ENCODE peak calls at places on chromosomes 2 and 18, in ten cellular contexts. F, K, B, A, N, Q, E, H, P and X are unnamed samples.

GRCh38 chr2:23412556-23413155 is 27.7 kb downstream of the KLHL29 start:
- DNase-seq in F (peak; percentile 73), K (no peak), B (no peak), A (no peak), N (no peak), Q (no peak), E (peak; percentile 82), H (no peak), P (no peak), X (no peak)

GRCh38 chr2:29587791-29588190 is 333.6 kb downstream of the ALK start:
- DNase-seq in F (peak; percentile 32), K (no peak), B (no peak), A (no peak), N (no peak), Q (no peak), E (peak; percentile 15), H (no peak), P (no peak), X (no peak)

GRCh38 chr2:169265581-169265980 is 96.8 kb downstream of the LRP2 start:
- DNase-seq in F (no peak), K (no peak), B (no peak), A (no peak), N (no peak), Q (no peak), E (no peak), H (no peak), P (no peak), X (no peak)

GRCh38 chr2:31188141-31188540 is 29.2 kb downstream of the CAPN14 start:
- DNase-seq in F (no peak), K (no peak), B (no peak), A (no peak), N (no peak), Q (no peak), E (no peak), H (no peak), P (no peak), X (no peak)

GRCh38 chr2:231800493-231801091 is 14.3 kb downstream of the COPS7B start:
- DNase-seq in F (peak; percentile 21), K (peak; percentile 47), B (peak; percentile 23), A (no peak), N (peak; percentile 30), Q (peak; percentile 58), E (peak; percentile 29), H (peak; percentile 32), P (no peak), X (peak; percentile 42)

GRCh38 chr2:149467461-149467860 is 120.1 kb downstream of the MMADHC start:
- DNase-seq in F (no peak), K (no peak), B (no peak), A (no peak), N (no peak), Q (no peak), E (no peak), H (no peak), P (no peak), X (peak; percentile 53)

GRCh38 chr18:38421016-38421415 is 855.4 kb upstream of the CELF4 start:
- DNase-seq in F (no peak), K (no peak), B (no peak), A (no peak), N (no peak), Q (no peak), E (no peak), H (no peak), P (no peak), X (no peak)

GRCh38 chr2:188280811-188281222 is 10.9 kb upstream of the GULP1 start:
- DNase-seq in F (no peak), K (no peak), B (no peak), A (no peak), N (no peak), Q (no peak), E (no peak), H (no peak), P (no peak), X (no peak)

GRCh38 chr18:614193-614592 is 17.4 kb downstream of the CLUL1 start:
- DNase-seq in F (no peak), K (no peak), B (no peak), A (no peak), N (no peak), Q (no peak), E (no peak), H (no peak), P (no peak), X (no peak)

GRCh38 chr18:11752116-11752911 is 63.2 kb downstream of the GNAL start:
- DNase-seq in F (peak; percentile 32), K (no peak), B (no peak), A (no peak), N (no peak), Q (no peak), E (peak; percentile 30), H (no peak), P (no peak), X (peak; percentile 61)

GRCh38 chr2:127174176-127174575 is 45.9 kb downstream of the CYP27C1 start:
- DNase-seq in F (no peak), K (no peak), B (no peak), A (peak; percentile 48), N (peak; percentile 45), Q (peak; percentile 40), E (peak; percentile 56), H (no peak), P (no peak), X (peak; percentile 56)
- TF ChIP-seq CTCF in F (peak; percentile 49), K (peak; percentile 40), B (peak; percentile 27), A (no peak), N (peak; percentile 44), Q (peak; percentile 45), E (peak; percentile 39), H (peak; percentile 24), P (no peak), X (peak; percentile 34)

GRCh38 chr18:48875942-48876511 is 74.7 kb downstream of the SMAD7 start:
- DNase-seq in F (no peak), K (no peak), B (no peak), A (no peak), N (no peak), Q (no peak), E (no peak), H (no peak), P (no peak), X (peak; percentile 63)
- TF ChIP-seq CTCF in F (no peak), K (no peak), B (no peak), A (no peak), N (no peak), Q (no peak), E (no peak), H (no peak), P (no peak), X (no peak)

DNA sequence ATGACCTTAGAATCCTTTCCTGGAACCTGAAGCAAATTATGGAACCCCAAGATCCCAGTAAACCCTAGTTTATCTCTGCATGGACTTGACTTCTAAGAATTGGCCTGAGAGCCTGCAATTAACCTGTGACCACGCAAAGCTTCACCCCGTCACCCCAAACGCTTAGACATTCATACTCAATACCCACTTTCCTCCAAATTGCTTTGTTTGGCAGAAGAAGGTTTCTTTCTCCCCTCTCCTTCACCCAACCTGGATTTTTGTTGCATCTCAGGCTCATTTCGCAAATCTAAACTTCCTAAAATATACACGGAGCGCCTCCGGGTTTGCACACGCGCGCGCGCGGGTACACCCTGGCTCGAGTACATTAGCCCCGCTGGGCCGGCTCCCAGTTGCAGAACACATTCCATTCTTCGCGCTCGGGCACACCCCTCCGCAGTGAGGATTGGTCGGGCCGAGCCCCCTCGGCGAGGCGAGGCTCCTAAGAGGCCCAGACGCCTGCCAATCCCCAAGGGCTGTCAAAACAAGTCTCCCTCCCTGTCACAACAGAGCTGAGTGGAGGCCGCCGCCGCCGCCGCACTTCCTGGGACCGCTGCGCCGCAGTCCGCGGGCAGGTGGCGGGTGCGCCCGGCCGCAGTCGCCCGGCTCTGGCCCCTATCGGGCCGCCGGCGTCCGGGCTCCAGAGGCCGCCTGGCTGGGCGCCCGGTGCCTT is at the start of gene PLCL1:
- DNase-seq in F (peak; percentile 74), K (peak; percentile 89), B (peak; percentile 93), A (peak; percentile 89), N (peak; percentile 92), Q (peak; percentile 91), E (peak; percentile 87), H (peak; percentile 68), P (peak; percentile 95), X (peak; percentile 98)
- TF ChIP-seq CTCF in F (peak; percentile 16), K (no peak), B (peak; percentile 25), A (no peak), N (peak; percentile 6), Q (no peak), E (no peak), H (no peak), P (peak; percentile 46), X (no peak)

GRCh38 chr2:133633851-133634250 is 65.6 kb upstream of the NCKAP5 start:
- DNase-seq in F (peak; percentile 81), K (no peak), B (no peak), A (no peak), N (no peak), Q (no peak), E (peak; percentile 84), H (no peak), P (no peak), X (peak; percentile 53)
- TF ChIP-seq CTCF in F (no peak), K (no peak), B (no peak), A (no peak), N (no peak), Q (no peak), E (no peak), H (no peak), P (no peak), X (no peak)

GRCh38 chr2:134392689-134393476 is 139.0 kb downstream of the MGAT5 start:
- DNase-seq in F (no peak), K (no peak), B (no peak), A (no peak), N (no peak), Q (no peak), E (peak; percentile 40), H (no peak), P (no peak), X (no peak)
- TF ChIP-seq CTCF in F (peak; percentile 23), K (peak; percentile 42), B (no peak), A (no peak), N (no peak), Q (no peak), E (no peak), H (no peak), P (no peak), X (peak; percentile 7)

DNA sequence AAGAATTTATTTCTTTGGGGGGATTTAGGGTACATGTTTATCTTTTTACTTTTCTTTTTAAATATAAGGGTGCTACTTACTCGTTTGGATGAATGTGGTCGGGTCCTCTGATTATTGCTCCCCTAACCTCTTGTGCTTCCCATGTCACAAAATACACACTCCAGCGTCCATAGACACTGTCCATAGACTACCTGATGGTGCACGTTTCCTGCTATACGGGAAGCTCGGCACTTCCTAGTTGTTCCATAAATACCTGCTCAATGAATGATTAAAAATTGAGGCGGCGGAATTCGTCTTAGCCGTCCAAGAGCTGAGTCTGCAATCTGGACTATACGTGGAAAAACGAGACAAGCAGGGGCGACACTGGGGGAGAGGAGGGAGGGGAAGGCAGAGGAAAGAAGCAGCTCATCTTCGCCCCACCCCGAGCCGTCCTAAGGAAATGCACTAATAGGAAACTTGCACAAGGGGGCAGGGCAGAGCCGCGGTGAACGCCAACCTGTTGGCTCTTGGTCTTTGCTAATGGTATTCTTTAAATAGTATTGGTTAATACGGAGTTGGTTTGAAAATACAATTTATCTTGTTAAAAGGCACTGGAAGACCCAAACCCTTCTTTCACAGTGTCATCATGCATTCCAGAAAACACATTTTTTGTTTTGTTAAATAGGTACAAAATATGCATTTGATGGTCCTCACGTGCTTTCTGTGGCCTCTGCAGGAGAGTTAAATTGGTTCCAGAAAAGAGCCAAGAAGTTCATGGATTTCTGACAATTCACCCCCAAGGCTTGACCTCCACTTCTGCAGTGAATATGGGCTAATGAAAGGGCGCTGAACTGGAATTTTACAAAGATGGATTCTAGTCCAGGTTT is 73.0 kb upstream of the KCTD1 start:
- DNase-seq in F (peak; percentile 20), K (peak; percentile 60), B (peak; percentile 46), A (no peak), N (peak; percentile 29), Q (peak; percentile 77), E (no peak), H (peak; percentile 23), P (peak; percentile 33), X (peak; percentile 65)
- TF ChIP-seq CTCF in F (peak; percentile 72), K (peak; percentile 81), B (peak; percentile 67), A (no peak), N (peak; percentile 43), Q (peak; percentile 81), E (peak; percentile 37), H (peak; percentile 80), P (peak; percentile 76), X (peak; percentile 74)